ENCODE peak calls at places on chromosomes 12 and 14, in nine cellular contexts. X, A, I, V, J, C, F, N and P are unnamed samples. For H3K9me3 and H3K27me3, the result is how much of the 10 kb centered on the place peaks cover.

GRCh38 chr12:3123729-3124128 is 46.5 kb downstream of the TSPAN9 start:
- DNase-seq in X (no peak), V (no peak), F (no peak), N (no peak), A (no peak), C (no peak), I (no peak), J (peak), P (peak)

GRCh38 chr14:95143813-95144620 is 13.3 kb downstream of the DICER1 start:
- DNase-seq in N (no peak), C (no peak), V (no peak), I (no peak), J (no peak), X (no peak), A (no peak), F (no peak), P (no peak)

GRCh38 chr12:21818627-21819026 is 44.1 kb upstream of the KCNJ8 start:
- DNase-seq in J (peak), F (no peak), C (no peak), A (no peak), I (no peak), V (no peak), X (no peak), N (no peak), P (no peak)

GRCh38 chr12:129190827-129191226 is 337.5 kb downstream of the GLT1D1 start:
- DNase-seq in X (no peak), V (no peak), F (no peak), A (no peak), C (no peak), J (no peak), I (no peak), N (no peak), P (no peak)

GRCh38 chr12:23555808-23556207 is 393.7 kb downstream of the SOX5 start:
- DNase-seq in I (no peak), J (no peak), X (no peak), F (no peak), C (no peak), N (no peak), V (no peak), A (no peak), P (no peak)

GRCh38 chr14:44847910-44848309 is 113.8 kb downstream of the KLHL28 start:
- DNase-seq in C (no peak), N (no peak), I (no peak), A (no peak), V (no peak), F (no peak), X (no peak), J (peak), P (no peak)

GRCh38 chr12:124553862-124554428 is 13.5 kb downstream of the NCOR2 start:
- DNase-seq in J (no peak), A (no peak), N (no peak), F (no peak), C (no peak), I (peak), X (no peak), V (no peak), P (no peak)

GRCh38 chr12:100564090-100564489 is 9.4 kb upstream of the GAS2L3 start:
- DNase-seq in V (no peak), X (no peak), N (no peak), A (no peak), C (no peak), F (no peak), I (no peak), J (no peak), P (no peak)

GRCh38 chr12:81395431-81395830 is 317.6 kb downstream of the ACSS3 start:
- DNase-seq in V (no peak), N (no peak), F (no peak), J (no peak), I (no peak), C (no peak), X (no peak), A (no peak), P (no peak)

GRCh38 chr12:2666411-2666810 is 128.4 kb upstream of the FKBP4 start:
- DNase-seq in F (no peak), N (no peak), A (no peak), C (no peak), I (peak), X (no peak), J (no peak), V (no peak), P (no peak)

GRCh38 chr12:11998944-11999315 is 71.8 kb upstream of the BCL2L14 start:
- DNase-seq in J (no peak), X (no peak), I (no peak), C (no peak), N (no peak), F (no peak), V (no peak), A (no peak), P (no peak)

GRCh38 chr12:102921240-102921639 is 4.2 kb upstream of the PAH start:
- DNase-seq in F (no peak), I (no peak), V (no peak), C (no peak), N (no peak), J (no peak), A (no peak), X (no peak), P (no peak)

GRCh38 chr12:45973526-45973925 is 16.8 kb downstream of the SCAF11 start:
- DNase-seq in N (no peak), V (no peak), C (no peak), F (no peak), I (no peak), A (no peak), X (no peak), J (peak), P (no peak)

GRCh38 chr12:68613209-68613904 is 2.7 kb downstream of the RAP1B start:
- DNase-seq in N (no peak), C (no peak), X (no peak), I (no peak), A (peak), J (no peak), V (no peak), F (no peak), P (no peak)

GRCh38 chr14:32404784-32405573 is 75.9 kb downstream of the AKAP6 start:
- DNase-seq in J (no peak), C (no peak), I (no peak), A (no peak), X (no peak), V (no peak), N (peak), F (no peak), P (no peak)

GRCh38 chr14:27184371-27184901 is 586.6 kb upstream of the NOVA1 start:
- DNase-seq in N (no peak), I (no peak), V (no peak), X (no peak), C (no peak), F (no peak), A (no peak), J (peak), P (no peak)
- H3K4me3 ChIP-seq in N (no peak), I (no peak), V (no peak), X (no peak), C (no peak), F (no peak), A (no peak), J (no peak), P (no peak)

DNA sequence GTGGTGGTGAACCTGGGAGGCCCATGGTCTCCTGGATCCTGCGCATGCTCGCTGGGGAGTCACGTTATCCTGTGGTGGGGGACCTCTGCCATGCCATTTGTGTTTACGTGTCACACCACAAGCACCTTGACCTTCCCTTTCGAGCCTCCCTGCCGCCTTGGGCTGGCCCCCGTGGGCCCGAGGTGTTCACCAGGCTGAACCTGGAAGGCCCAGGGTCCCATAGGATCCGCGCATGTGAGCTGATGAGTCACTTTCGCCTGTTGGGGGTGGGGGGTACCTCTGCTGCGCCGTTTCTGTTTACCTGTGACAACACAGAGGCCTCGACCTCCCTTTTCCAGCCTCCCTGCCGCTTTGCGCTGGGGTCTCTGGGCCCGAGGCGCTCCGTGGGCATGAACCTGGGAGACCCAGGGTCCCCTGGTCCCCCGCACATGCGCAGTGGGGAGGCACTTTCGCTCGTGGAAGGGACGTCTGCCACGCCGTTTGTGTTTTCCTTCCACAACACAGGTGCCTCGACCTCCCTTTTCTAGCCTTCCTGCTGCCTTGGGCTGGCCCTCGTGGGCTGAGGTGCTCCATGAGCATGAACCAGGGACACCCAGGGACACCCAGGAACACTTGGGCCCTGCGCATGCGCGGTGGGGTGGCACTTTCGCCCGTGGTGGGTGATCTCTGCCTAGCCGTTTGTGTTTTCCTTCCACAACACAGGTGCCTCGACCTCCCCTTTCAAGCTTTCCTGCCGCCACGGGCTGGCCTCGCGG is 334.1 kb downstream of the ALG10 start:
- DNase-seq in I (no peak), F (no peak), C (no peak), V (no peak), X (no peak), N (no peak), J (no peak), A (no peak), P (no peak)
- H3K9me3 ChIP-seq in I (under half), F (under half), C (under half), V (under half), X (under half), N (half or more), J (under half), A (under half), P (under half)

GRCh38 chr12:116943419-116944372 is 32.9 kb downstream of the FBXW8 start:
- DNase-seq in F (no peak), J (no peak), V (peak), N (peak), A (no peak), I (no peak), C (no peak), X (no peak), P (no peak)

GRCh38 chr12:116937640-116938039 is 26.9 kb downstream of the FBXW8 start:
- DNase-seq in I (no peak), C (no peak), J (no peak), A (no peak), V (no peak), F (no peak), N (no peak), X (no peak), P (no peak)

GRCh38 chr12:116941188-116941587 is 30.4 kb downstream of the FBXW8 start:
- DNase-seq in V (no peak), N (no peak), A (no peak), C (no peak), J (no peak), X (no peak), F (no peak), I (no peak), P (no peak)

GRCh38 chr12:116934908-116935698 is 24.4 kb downstream of the FBXW8 start:
- DNase-seq in J (no peak), F (no peak), C (no peak), A (no peak), I (no peak), X (peak), N (no peak), V (no peak), P (no peak)

DNA sequence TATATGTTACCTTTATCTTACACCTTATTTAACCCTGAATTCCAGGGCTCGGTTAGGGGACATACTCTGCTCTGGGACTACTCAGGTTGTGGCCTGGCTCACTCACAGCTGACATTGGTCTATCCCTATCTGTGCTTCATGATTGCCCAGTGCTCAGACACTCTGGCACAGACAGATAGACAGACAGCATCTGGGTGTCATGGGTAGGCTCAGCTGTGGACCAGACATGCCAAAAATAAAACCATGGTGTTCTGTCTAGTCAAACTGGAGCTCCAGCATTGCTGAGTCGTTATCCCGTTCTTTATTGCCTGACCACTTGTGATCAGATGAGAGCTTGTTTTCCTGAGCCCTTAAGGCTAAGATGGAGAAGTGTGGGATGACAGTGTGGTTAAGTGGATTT is 29.0 kb downstream of the FBXW8 start:
- DNase-seq in J (no peak), X (no peak), I (no peak), A (no peak), C (no peak), F (no peak), N (peak), V (no peak), P (no peak)
- H3K27me3 ChIP-seq in J (under half), X (under half), I (under half), A (under half), C (under half), F (under half), N (under half), V (under half), P (under half)

GRCh38 chr12:34347367-34347766 is 325.1 kb downstream of the ALG10 start:
- DNase-seq in V (no peak), N (no peak), J (no peak), F (no peak), X (no peak), I (no peak), A (no peak), C (peak), P (peak)
- H3K4me3 ChIP-seq in V (no peak), N (no peak), J (no peak), F (no peak), X (no peak), I (no peak), A (no peak), C (peak), P (no peak)

DNA sequence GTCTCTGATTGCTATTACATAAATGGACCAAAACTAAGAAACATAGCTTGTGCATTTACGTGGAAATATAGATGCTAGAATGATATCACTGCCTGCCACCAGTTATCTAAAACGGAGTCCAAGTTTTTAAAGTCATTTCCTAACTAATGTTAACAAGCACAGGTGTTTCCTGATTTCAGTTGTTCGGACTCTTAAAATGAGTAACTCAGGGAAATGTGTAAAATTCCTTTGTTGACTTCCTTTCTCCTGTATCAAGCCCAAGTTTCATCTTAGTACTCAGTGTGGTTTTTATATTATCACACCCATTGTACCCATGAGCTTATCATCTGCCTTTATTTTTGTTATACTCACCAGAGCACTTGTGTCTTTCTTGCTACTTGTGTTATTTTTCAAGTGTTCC is 13.2 kb upstream of the PRKCH start:
- DNase-seq in F (no peak), X (no peak), C (no peak), I (no peak), A (no peak), V (no peak), N (no peak), J (no peak), P (no peak)
- H3K9me3 ChIP-seq in F (under half), X (under half), C (under half), I (under half), A (under half), V (under half), N (under half), J (under half), P (under half)